ENCODE peak calls at places on chromosome 10, in nine cellular contexts. I, D, Y, V, E, C, U, B and G are unnamed samples.

GRCh38 chr10:4093438-4093837 is 308.4 kb upstream of the KLF6 start:
- DNase-seq in C (no peak), D (no peak), V (no peak), E (no peak), U (no peak), I (no peak), B (no peak), Y (no peak), G (no peak)

GRCh38 chr10:52353960-52354394 is 39.9 kb downstream of the DKK1 start:
- DNase-seq in C (no peak), V (no peak), U (no peak), Y (no peak), E (no peak), D (no peak), I (no peak), B (no peak), G (no peak)

GRCh38 chr10:95295031-95295755 is 4.4 kb upstream of the PDLIM1 start:
- DNase-seq in Y (peak; percentile 68), V (peak; percentile 63), C (peak; percentile 9), I (peak; percentile 73), U (peak; percentile 40), B (no peak), E (peak; percentile 87), D (peak; percentile 95), G (peak; percentile 70)

GRCh38 chr10:89341136-89341535 is 13.3 kb downstream of the IFIT3 start:
- DNase-seq in C (no peak), E (no peak), V (no peak), U (no peak), I (no peak), D (no peak), Y (no peak), B (no peak), G (no peak)

GRCh38 chr10:71486465-71487114 is 89.9 kb downstream of the CDH23 start:
- DNase-seq in C (peak; percentile 26), B (no peak), D (peak; percentile 10), Y (no peak), V (peak; percentile 61), E (no peak), U (no peak), I (no peak), G (peak; percentile 32)

GRCh38 chr10:126972622-126973414 is 67.6 kb downstream of the DOCK1 start:
- DNase-seq in E (no peak), V (peak; percentile 77), U (no peak), C (no peak), D (no peak), I (no peak), Y (no peak), B (no peak), G (peak; percentile 94)

GRCh38 chr10:60446855-60447254 is 57.2 kb upstream of the ANK3 start:
- DNase-seq in Y (no peak), B (no peak), I (no peak), U (no peak), V (peak; percentile 39), E (no peak), D (peak; percentile 26), C (no peak), G (no peak)

GRCh38 chr10:61187601-61188000 is 243.6 kb upstream of the RHOBTB1 start:
- DNase-seq in U (no peak), Y (no peak), D (no peak), I (no peak), B (no peak), C (no peak), E (no peak), V (no peak), G (no peak)

GRCh38 chr10:49539320-49539885 is 482 bp upstream of the ERCC6 start:
- DNase-seq in E (peak; percentile 29), V (peak; percentile 76), Y (peak; percentile 25), C (peak; percentile 10), U (peak; percentile 25), D (no peak), B (peak; percentile 15), I (no peak), G (peak; percentile 72)

GRCh38 chr10:43816351-43817321 is 168.0 kb upstream of the ZNF32 start:
- DNase-seq in B (peak; percentile 48), E (no peak), D (no peak), C (peak; percentile 51), Y (no peak), U (peak; percentile 71), V (no peak), I (no peak), G (no peak)

GRCh38 chr10:1256139-1256720 is 200.0 kb downstream of the WDR37 start:
- DNase-seq in V (no peak), D (no peak), U (no peak), I (no peak), Y (no peak), B (no peak), E (no peak), C (no peak), G (no peak)

GRCh38 chr10:63671317-63671937 is 150.2 kb downstream of the REEP3 start:
- DNase-seq in D (peak; percentile 24), V (peak; percentile 65), Y (peak; percentile 88), B (no peak), U (no peak), I (no peak), E (no peak), C (no peak), G (peak; percentile 23)

GRCh38 chr10:100653957-100654834 is 91.2 kb upstream of the PAX2 start:
- DNase-seq in Y (peak; percentile 12), D (no peak), B (no peak), V (no peak), E (no peak), C (peak; percentile 22), I (no peak), U (no peak), G (no peak)

GRCh38 chr10:6877351-6878066 is 297.4 kb upstream of the PRKCQ start:
- DNase-seq in I (no peak), E (no peak), V (no peak), U (no peak), C (no peak), B (no peak), D (no peak), Y (no peak), G (no peak)

GRCh38 chr10:49080965-49081364 is 34.4 kb downstream of the VSTM4 start:
- DNase-seq in U (no peak), B (no peak), C (no peak), E (no peak), I (no peak), V (no peak), D (no peak), Y (no peak), G (no peak)

GRCh38 chr10:114538544-114538906 is 119.5 kb downstream of the ABLIM1 start:
- DNase-seq in C (peak; percentile 61), I (no peak), E (no peak), U (no peak), B (peak; percentile 23), D (peak; percentile 76), Y (no peak), V (no peak), G (no peak)

GRCh38 chr10:703118-703517 is 13.7 kb upstream of the DIP2C start:
- DNase-seq in Y (no peak), B (no peak), D (no peak), E (no peak), V (no peak), U (no peak), I (no peak), C (no peak), G (no peak)

GRCh38 chr10:20948723-20949327 is 51.7 kb upstream of the NEBL start:
- DNase-seq in U (no peak), Y (no peak), V (no peak), E (no peak), D (no peak), B (no peak), C (no peak), I (no peak), G (no peak)

GRCh38 chr10:133099571-133099970 is 11.8 kb downstream of the ADGRA1 start:
- DNase-seq in B (no peak), E (no peak), U (no peak), V (no peak), D (no peak), C (no peak), I (peak; percentile 59), Y (no peak), G (no peak)

GRCh38 chr10:79404690-79405131 is 40.7 kb downstream of the ZCCHC24 start:
- DNase-seq in V (no peak), Y (no peak), I (peak; percentile 22), B (no peak), U (no peak), E (no peak), C (no peak), D (no peak), G (no peak)

GRCh38 chr10:131214521-131215244 is 96.8 kb downstream of the TCERG1L start:
- DNase-seq in C (no peak), U (no peak), D (no peak), B (no peak), I (no peak), Y (no peak), V (no peak), E (no peak), G (no peak)

GRCh38 chr10:70295321-70295720 is 11.5 kb upstream of the NPFFR1 start:
- DNase-seq in C (no peak), E (no peak), I (no peak), B (no peak), V (no peak), Y (no peak), D (no peak), U (no peak), G (no peak)

GRCh38 chr10:73060738-73061635 is 35.7 kb downstream of the P4HA1 start:
- DNase-seq in D (peak; percentile 65), B (no peak), V (peak; percentile 53), U (no peak), C (no peak), I (no peak), E (peak; percentile 11), Y (peak; percentile 50), G (peak; percentile 27)

GRCh38 chr10:8688881-8689280 is 634.4 kb downstream of the GATA3 start:
- DNase-seq in E (no peak), U (no peak), C (no peak), I (no peak), Y (no peak), D (no peak), V (no peak), B (no peak), G (no peak)

GRCh38 chr10:93471110-93471651 is 11.0 kb downstream of the MYOF start:
- DNase-seq in Y (no peak), V (peak; percentile 95), E (no peak), I (no peak), C (no peak), B (no peak), U (no peak), D (no peak), G (peak; percentile 96)

GRCh38 chr10:60222060-60222459 is 167.6 kb downstream of the ANK3 start:
- DNase-seq in V (no peak), U (no peak), D (no peak), Y (no peak), C (no peak), I (no peak), B (no peak), E (no peak), G (no peak)

GRCh38 chr10:62692085-62692484 is 112.4 kb upstream of the ADO start:
- DNase-seq in V (no peak), Y (no peak), E (no peak), C (no peak), D (no peak), B (no peak), U (no peak), I (no peak), G (no peak)

GRCh38 chr10:4981722-4982471 is 18.7 kb downstream of the AKR1C1 start:
- DNase-seq in B (no peak), C (no peak), V (peak; percentile 74), E (peak; percentile 13), I (peak; percentile 27), U (no peak), Y (no peak), D (no peak), G (peak; percentile 63)

GRCh38 chr10:35386594-35387174 is 50.4 kb downstream of the CCNY start:
- DNase-seq in I (no peak), D (peak; percentile 5), E (no peak), C (no peak), U (no peak), V (peak; percentile 87), B (no peak), Y (peak; percentile 1), G (peak; percentile 51)